ENCODE peak calls at places on chromosomes 5 and 9, in eight cellular contexts. B is T-helper 9 cell; E is KG1; P is mucosa of gallbladder; U is lower lobe of right lung; Z is cardiac muscle cell; H is RKO; K is stimulated activated CD8-positive, alpha-beta memory T cell treated with anti-CD3 and anti-CD28 coated beads, Interleukin-2, amount 100 ng/mL, for 1 hour. G is an unnamed sample.

GRCh38 chr9:124869986-124870560 is 8.1 kb downstream of the ARPC5L start:
- DNase-seq in B (peak), E (peak), P (no peak), U (peak), Z (peak), H (peak), K (peak), G (no peak)

GRCh38 chr5:6302684-6303083 is 75.7 kb downstream of the MED10 start:
- DNase-seq in B (no peak), E (no peak), P (no peak), U (no peak), Z (peak), H (peak), K (no peak), G (no peak)

GRCh38 chr5:178308541-178309092 is 76.0 kb upstream of the PHYKPL start:
- DNase-seq in B (no peak), E (no peak), P (no peak), U (peak), Z (no peak), H (no peak), K (no peak), G (no peak)

GRCh38 chr5:7629559-7629958 is 221.4 kb downstream of the CFAP90 start:
- DNase-seq in B (no peak), E (no peak), P (no peak), U (no peak), Z (no peak), H (no peak), K (no peak), G (no peak)

GRCh38 chr9:91586282-91586681 is 162.7 kb upstream of the NFIL3 start:
- DNase-seq in B (no peak), E (no peak), P (no peak), U (no peak), Z (no peak), H (no peak), K (no peak), G (no peak)

GRCh38 chr9:94490465-94490864 is 64.4 kb upstream of the PCAT7 start:
- DNase-seq in B (no peak), E (no peak), P (no peak), U (no peak), Z (peak), H (no peak), K (no peak), G (no peak)

GRCh38 chr5:80481019-80481893 is 6.6 kb upstream of the FAM151B start:
- DNase-seq in B (no peak), E (peak), P (peak), U (no peak), Z (peak), H (peak), K (no peak), G (no peak)

GRCh38 chr5:135126688-135127603 is 92.9 kb upstream of the PITX1 start:
- DNase-seq in B (no peak), E (no peak), P (peak), U (no peak), Z (no peak), H (no peak), K (no peak), G (no peak)